ENCODE peak calls at places on chromosomes 16 and 17, in four cellular contexts. O, S, K and M are unnamed samples.

GRCh38 chr17:13851889-13852288 is 217.4 kb upstream of the COX10 start:
- DNase-seq in S (no peak), K (no peak), O (no peak), M (no peak)

GRCh38 chr16:65285128-65286120 is 163.6 kb upstream of the CDH11 start:
- DNase-seq in S (no peak), O (no peak), K (no peak), M (no peak)

GRCh38 chr17:57993471-57994365 is 5.7 kb upstream of the VEZF1 start:
- DNase-seq in O (no peak), S (no peak), K (no peak), M (peak)

GRCh38 chr16:75248142-75248535 is 3.3 kb downstream of the BCAR1 start:
- DNase-seq in O (no peak), S (no peak), K (no peak), M (no peak)

GRCh38 chr16:82047374-82047773 is 12.3 kb downstream of the HSD17B2 start:
- DNase-seq in K (no peak), O (no peak), S (no peak), M (no peak)

GRCh38 chr17:15397605-15398004 is 56.2 kb upstream of the TEKT3 start:
- DNase-seq in K (no peak), O (no peak), S (no peak), M (no peak)

GRCh38 chr16:10995555-10995954 is 51.2 kb downstream of the CLEC16A start:
- DNase-seq in O (no peak), S (no peak), K (no peak), M (no peak)

GRCh38 chr17:11486726-11487310 is 111.5 kb upstream of the DNAH9 start:
- DNase-seq in K (no peak), S (no peak), O (no peak), M (no peak)

GRCh38 chr16:69105501-69106361 is at the start of gene HAS3:
- DNase-seq in S (peak), K (no peak), O (peak), M (peak)

GRCh38 chr16:56357765-56358322 is 67.5 kb downstream of the AMFR start:
- DNase-seq in O (no peak), S (no peak), K (no peak), M (no peak)

GRCh38 chr16:53433930-53434435 is 288 bp upstream of the RBL2 start:
- DNase-seq in K (no peak), O (no peak), S (no peak), M (no peak)

GRCh38 chr17:51166987-51167931 is 1.0 kb downstream of the NME2 start:
- DNase-seq in S (peak), K (peak), O (peak), M (peak)

GRCh38 chr17:67511012-67511411 is 133.9 kb downstream of the PITPNC1 start:
- DNase-seq in K (no peak), O (no peak), S (no peak), M (no peak)